ENCODE peak calls at places on chromosomes 1 and 21, in eight cellular contexts. One of them, this sample, is unnamed.

GRCh38 chr1:245234217-245235120 is 79.7 kb downstream of the KIF26B start:
- DNase-seq in SJSA1: no peak
- DNase-seq in ELR: no peak
- DNase-seq in Jurkat, Clone E6-1: no peak
- DNase-seq in activated T-helper 1 cell treated with Interleukin-2 at 50 U/mL for 16 hours: no peak
- DNase-seq in glutamatergic neuron: peak; percentile 33
- DNase-seq in kidney tubule cell: peak; percentile 40
- DNase-seq in stimulated activated naive CD4-positive, alpha-beta T cell: no peak
- DNase-seq in this sample: no peak

GRCh38 chr21:45582128-45582527 is 39.9 kb upstream of the SLC19A1 start:
- DNase-seq in SJSA1: peak; percentile 22
- DNase-seq in stimulated activated naive CD4-positive, alpha-beta T cell: no peak
- DNase-seq in kidney tubule cell: no peak
- DNase-seq in glutamatergic neuron: no peak
- DNase-seq in activated T-helper 1 cell treated with Interleukin-2 at 50 U/mL for 16 hours: no peak
- DNase-seq in ELR: no peak
- DNase-seq in Jurkat, Clone E6-1: no peak
- DNase-seq in this sample: no peak

GRCh38 chr1:232037774-232038388 is 411.3 kb downstream of the DISC1 start:
- DNase-seq in ELR: no peak
- DNase-seq in activated T-helper 1 cell treated with Interleukin-2 at 50 U/mL for 16 hours: no peak
- DNase-seq in Jurkat, Clone E6-1: no peak
- DNase-seq in glutamatergic neuron: no peak
- DNase-seq in stimulated activated naive CD4-positive, alpha-beta T cell: no peak
- DNase-seq in kidney tubule cell: no peak
- DNase-seq in SJSA1: no peak
- DNase-seq in this sample: no peak

GRCh38 chr1:20787775-20788488 is 825 bp upstream of the HP1BP3 start:
- DNase-seq in Jurkat, Clone E6-1: no peak
- DNase-seq in SJSA1: no peak
- DNase-seq in ELR: peak; percentile 65
- DNase-seq in kidney tubule cell: peak; percentile 65
- DNase-seq in stimulated activated naive CD4-positive, alpha-beta T cell: no peak
- DNase-seq in activated T-helper 1 cell treated with Interleukin-2 at 50 U/mL for 16 hours: no peak
- DNase-seq in glutamatergic neuron: no peak
- DNase-seq in this sample: no peak

GRCh38 chr21:34074283-34075098 is 1.1 kb downstream of the MRPS6 start:
- DNase-seq in kidney tubule cell: peak; percentile 50
- DNase-seq in stimulated activated naive CD4-positive, alpha-beta T cell: no peak
- DNase-seq in ELR: peak; percentile 24
- DNase-seq in activated T-helper 1 cell treated with Interleukin-2 at 50 U/mL for 16 hours: no peak
- DNase-seq in Jurkat, Clone E6-1: no peak
- DNase-seq in glutamatergic neuron: no peak
- DNase-seq in SJSA1: no peak
- DNase-seq in this sample: no peak

GRCh38 chr1:86733340-86733739 is 29.0 kb downstream of the SH3GLB1 start:
- DNase-seq in ELR: no peak
- DNase-seq in SJSA1: no peak
- DNase-seq in glutamatergic neuron: no peak
- DNase-seq in kidney tubule cell: no peak
- DNase-seq in Jurkat, Clone E6-1: no peak
- DNase-seq in activated T-helper 1 cell treated with Interleukin-2 at 50 U/mL for 16 hours: no peak
- DNase-seq in stimulated activated naive CD4-positive, alpha-beta T cell: no peak
- DNase-seq in this sample: no peak

GRCh38 chr1:156119503-156120209 is 5.1 kb downstream of the LMNA start:
- DNase-seq in ELR: peak; percentile 84
- DNase-seq in stimulated activated naive CD4-positive, alpha-beta T cell: no peak
- DNase-seq in Jurkat, Clone E6-1: no peak
- DNase-seq in kidney tubule cell: peak; percentile 75
- DNase-seq in activated T-helper 1 cell treated with Interleukin-2 at 50 U/mL for 16 hours: no peak
- DNase-seq in SJSA1: peak; percentile 81
- DNase-seq in glutamatergic neuron: no peak
- DNase-seq in this sample: no peak

GRCh38 chr1:102970496-102971078 is 137.7 kb downstream of the COL11A1 start:
- DNase-seq in SJSA1: peak; percentile 44
- DNase-seq in activated T-helper 1 cell treated with Interleukin-2 at 50 U/mL for 16 hours: no peak
- DNase-seq in kidney tubule cell: peak; percentile 63
- DNase-seq in glutamatergic neuron: peak; percentile 21
- DNase-seq in stimulated activated naive CD4-positive, alpha-beta T cell: no peak
- DNase-seq in ELR: peak; percentile 85
- DNase-seq in Jurkat, Clone E6-1: peak; percentile 61
- DNase-seq in this sample: no peak

GRCh38 chr1:172467446-172467845 is 23.6 kb upstream of the PIGC start:
- DNase-seq in glutamatergic neuron: no peak
- DNase-seq in Jurkat, Clone E6-1: no peak
- DNase-seq in ELR: no peak
- DNase-seq in activated T-helper 1 cell treated with Interleukin-2 at 50 U/mL for 16 hours: no peak
- DNase-seq in stimulated activated naive CD4-positive, alpha-beta T cell: no peak
- DNase-seq in SJSA1: no peak
- DNase-seq in kidney tubule cell: peak; percentile 64
- DNase-seq in this sample: no peak

This sample was measured in central memory CD4-positive, alpha-beta T cell.